ENCODE peak calls at places on chromosomes 13 and 19, in seven cellular contexts. C is AG09309, M is glutamatergic neuron, D is natural killer cell, Z is GM10248, H is spleen, O is breast epithelium. L is an unnamed sample.

GRCh38 chr13:30972888-30973377 is 40.5 kb downstream of the TEX26 start:
- DNase-seq in C (peak; percentile 47), M (no peak), D (no peak), Z (no peak), H (no peak), O (no peak), L (peak; percentile 36)

GRCh38 chr13:98105929-98106336 is 37.0 kb upstream of the FARP1 start:
- DNase-seq in C (no peak), M (no peak), D (no peak), Z (no peak), H (no peak), O (peak; percentile 67), L (no peak)

GRCh38 chr19:38265213-38265861 is 964 bp downstream of the SPINT2 start:
- DNase-seq in C (no peak), M (no peak), D (no peak), Z (no peak), H (no peak), O (no peak), L (no peak)

GRCh38 chr19:47058621-47059020 is 10.2 kb upstream of the TMEM160 start:
- DNase-seq in C (no peak), M (no peak), D (no peak), Z (no peak), H (no peak), O (no peak), L (no peak)

GRCh38 chr13:50993908-50994307 is 84.3 kb downstream of the RNASEH2B start:
- DNase-seq in C (no peak), M (no peak), D (no peak), Z (no peak), H (no peak), O (no peak), L (no peak)

GRCh38 chr19:41027273-41027967 is 36.3 kb downstream of the CYP2B6 start:
- DNase-seq in C (no peak), M (no peak), D (no peak), Z (no peak), H (no peak), O (no peak), L (no peak)

GRCh38 chr19:3710265-3710812 is 2.2 kb downstream of the TJP3 start:
- DNase-seq in C (no peak), M (no peak), D (no peak), Z (no peak), H (peak; percentile 82), O (peak; percentile 93), L (no peak)

GRCh38 chr19:3516675-3517207 is 10.6 kb downstream of the FZR1 start:
- DNase-seq in C (no peak), M (no peak), D (no peak), Z (no peak), H (no peak), O (no peak), L (no peak)

GRCh38 chr19:7410946-7411345 is 62.2 kb downstream of the ARHGEF18 start:
- DNase-seq in C (no peak), M (no peak), D (no peak), Z (no peak), H (no peak), O (no peak), L (no peak)

GRCh38 chr13:76271728-76272232 is 614.4 kb downstream of the KCTD12 start:
- DNase-seq in C (no peak), M (no peak), D (no peak), Z (no peak), H (no peak), O (no peak), L (no peak)

GRCh38 chr19:45643927-45644771 is 5.0 kb upstream of the EML2 start:
- DNase-seq in C (no peak), M (peak; percentile 32), D (no peak), Z (no peak), H (no peak), O (no peak), L (no peak)

GRCh38 chr13:98775844-98776598 is 23.5 kb upstream of the SLC15A1 start:
- DNase-seq in C (no peak), M (no peak), D (no peak), Z (no peak), H (no peak), O (no peak), L (no peak)

GRCh38 chr19:38387550-38388309 is at the start of gene GGN:
- DNase-seq in C (peak; percentile 66), M (peak; percentile 91), D (peak; percentile 74), Z (peak; percentile 87), H (peak; percentile 93), O (peak; percentile 92), L (peak; percentile 85)

GRCh38 chr13:93183302-93183701 is 43.3 kb upstream of the GPC6 start:
- DNase-seq in C (no peak), M (no peak), D (no peak), Z (no peak), H (no peak), O (no peak), L (no peak)
- TF ChIP-seq CTCF in C (no peak), M (no peak), D (no peak), Z (no peak), H (no peak), O (no peak), L (no peak)

DNA sequence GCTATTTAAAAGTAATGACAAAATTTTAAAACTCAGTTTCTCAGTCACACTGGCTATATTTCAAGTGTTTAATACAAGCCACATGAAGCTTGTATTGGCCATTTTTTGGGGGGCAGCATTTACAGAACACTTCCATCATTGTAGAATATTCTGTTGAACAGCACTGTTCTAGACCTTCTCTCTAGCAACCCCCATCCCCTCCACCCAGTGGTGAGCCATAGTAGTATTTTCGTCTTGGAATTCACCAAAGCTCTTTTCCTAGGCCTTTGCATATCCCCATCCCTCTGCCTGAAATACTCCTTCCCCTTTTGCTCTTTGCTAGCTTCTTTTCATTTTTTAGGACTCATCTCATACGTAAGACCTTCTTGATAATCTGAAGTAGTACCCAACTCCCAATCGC is 99.5 kb downstream of the ZC3H13 start:
- DNase-seq in C (no peak), M (no peak), D (no peak), Z (no peak), H (no peak), O (no peak), L (no peak)
- TF ChIP-seq CTCF in C (no peak), M (no peak), D (no peak), Z (no peak), H (no peak), O (no peak), L (no peak)

GRCh38 chr19:10219678-10220077 is 11.5 kb downstream of the S1PR2 start:
- DNase-seq in C (no peak), M (no peak), D (no peak), Z (peak; percentile 74), H (no peak), O (no peak), L (no peak)
- TF ChIP-seq CTCF in C (peak; percentile 41), M (peak; percentile 9), D (peak; percentile 22), Z (peak; percentile 57), H (peak; percentile 24), O (no peak), L (peak; percentile 54)

GRCh38 chr13:20090349-20090748 is 70.5 kb downstream of the GJA3 start:
- DNase-seq in C (no peak), M (no peak), D (no peak), Z (no peak), H (no peak), O (no peak), L (no peak)
- TF ChIP-seq CTCF in C (peak; percentile 2), M (no peak), D (peak; percentile 12), Z (no peak), H (no peak), O (no peak), L (no peak)

GRCh38 chr19:42325896-42326771 is 699 bp downstream of the MEGF8 start:
- DNase-seq in C (no peak), M (peak; percentile 54), D (no peak), Z (peak; percentile 63), H (peak; percentile 86), O (no peak), L (no peak)

GRCh38 chr19:42325308-42325895 is at the start of gene MEGF8:
- DNase-seq in C (peak; percentile 94), M (peak; percentile 98), D (peak; percentile 96), Z (peak; percentile 98), H (peak; percentile 99), O (peak; percentile 98), L (peak; percentile 97)

GRCh38 chr19:42323473-42323851 is 2.0 kb upstream of the MEGF8 start:
- DNase-seq in C (no peak), M (no peak), D (no peak), Z (no peak), H (no peak), O (no peak), L (no peak)

GRCh38 chr19:42323852-42324654 is 1.4 kb upstream of the MEGF8 start:
- DNase-seq in C (no peak), M (peak; percentile 38), D (no peak), Z (no peak), H (peak; percentile 88), O (no peak), L (no peak)

GRCh38 chr19:42324655-42325307 is 654 bp upstream of the MEGF8 start:
- DNase-seq in C (no peak), M (peak; percentile 41), D (no peak), Z (no peak), H (peak; percentile 86), O (no peak), L (no peak)
- TF ChIP-seq CTCF in C (no peak), M (peak; percentile 66), D (peak; percentile 82), Z (no peak), H (no peak), O (peak; percentile 47), L (no peak)

DNA sequence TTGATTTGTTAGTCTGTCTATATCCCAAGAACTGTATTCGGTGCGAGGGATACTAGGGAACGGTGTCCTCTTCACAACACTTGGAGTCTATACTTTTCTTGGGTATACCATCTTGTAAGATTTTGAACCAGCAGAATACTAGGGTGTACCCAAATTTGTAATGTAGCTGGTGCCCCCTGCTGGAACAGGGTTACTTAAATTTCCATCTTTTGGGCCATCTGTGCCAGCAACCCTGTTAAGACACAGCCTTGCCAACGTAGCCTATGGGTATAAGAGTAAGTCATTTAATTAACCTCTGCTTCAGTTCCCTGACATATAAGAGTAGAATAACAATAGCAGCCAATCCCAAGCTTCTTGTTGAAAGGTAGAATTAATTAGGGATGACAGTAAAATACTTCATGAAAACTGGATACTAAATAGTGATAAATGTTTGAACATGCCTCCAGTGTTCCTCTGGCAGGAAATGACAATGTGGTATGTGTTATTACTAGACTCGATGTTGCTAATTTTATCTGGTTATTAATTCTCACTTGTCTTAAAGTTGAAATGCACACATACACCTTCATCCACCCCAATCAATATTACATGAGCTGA is 607.6 kb downstream of the FGF9 start:
- DNase-seq in C (no peak), M (peak; percentile 68), D (peak; percentile 41), Z (peak; percentile 42), H (no peak), O (no peak), L (no peak)
- TF ChIP-seq CTCF in C (no peak), M (peak; percentile 73), D (peak; percentile 58), Z (peak; percentile 61), H (peak; percentile 58), O (no peak), L (no peak)

L was measured in AG09319.